ENCODE peak calls at places on chromosome 15, in nine cellular contexts. L is AG09309, G is endothelial cell of umbilical vein, M is kidney epithelial cell, D is cardiac fibroblast, T is mucosa of descending colon, H is activated B cell treated with CpG ODN at 0.5 μM for 24 hours, W is HCT116, N is ovary. R is an unnamed sample.

GRCh38 chr15:35439291-35439690 is 106.7 kb downstream of the DPH6 start:
- DNase-seq in L (peak), G (no peak), M (no peak), D (peak), T (no peak), H (no peak), W (no peak), N (no peak), R (no peak)

GRCh38 chr15:40766194-40766830 is 2.4 kb downstream of the GCHFR start:
- DNase-seq in L (no peak), G (no peak), M (no peak), D (peak), T (no peak), H (no peak), W (no peak), N (no peak), R (no peak)

GRCh38 chr15:82114660-82115059 is 68.8 kb upstream of the MEX3B start:
- DNase-seq in L (no peak), G (no peak), M (no peak), D (no peak), T (no peak), H (no peak), W (no peak), N (no peak), R (no peak)

GRCh38 chr15:91100561-91101355 is 701 bp downstream of the SV2B start:
- DNase-seq in L (no peak), G (peak), M (no peak), D (peak), T (no peak), H (no peak), W (no peak), N (no peak), R (no peak)

GRCh38 chr15:61275901-61276300 is 46.8 kb upstream of the RORA start:
- DNase-seq in L (no peak), G (no peak), M (no peak), D (no peak), T (no peak), H (no peak), W (no peak), N (no peak), R (no peak)

GRCh38 chr15:85289677-85290365 is 90.6 kb upstream of the AKAP13 start:
- DNase-seq in L (peak), G (peak), M (no peak), D (peak), T (no peak), H (no peak), W (peak), N (no peak), R (no peak)

GRCh38 chr15:101054991-101055390 is 135.8 kb downstream of the LRRK1 start:
- DNase-seq in L (no peak), G (no peak), M (no peak), D (no peak), T (no peak), H (no peak), W (no peak), N (no peak), R (no peak)

GRCh38 chr15:89361451-89362202 is 27.0 kb upstream of the POLG start:
- DNase-seq in L (peak), G (peak), M (no peak), D (peak), T (peak), H (peak), W (no peak), N (peak), R (peak)

GRCh38 chr15:101115887-101116680 is 135.8 kb downstream of the CHSY1 start:
- DNase-seq in L (no peak), G (no peak), M (no peak), D (no peak), T (no peak), H (no peak), W (no peak), N (peak), R (no peak)

GRCh38 chr15:96560246-96560895 is 229.9 kb downstream of the NR2F2 start:
- DNase-seq in L (no peak), G (no peak), M (no peak), D (peak), T (no peak), H (no peak), W (no peak), N (no peak), R (no peak)

GRCh38 chr15:66389859-66390382 is 3.2 kb downstream of the MAP2K1 start:
- DNase-seq in L (no peak), G (peak), M (no peak), D (peak), T (no peak), H (no peak), W (no peak), N (no peak), R (no peak)

GRCh38 chr15:95826831-95827230 is 503.7 kb upstream of the NR2F2 start:
- DNase-seq in L (no peak), G (no peak), M (no peak), D (no peak), T (no peak), H (no peak), W (no peak), N (no peak), R (no peak)

GRCh38 chr15:81235781-81236507 is 39.3 kb downstream of the IL16 start:
- DNase-seq in L (peak), G (peak), M (peak), D (peak), T (no peak), H (no peak), W (no peak), N (peak), R (no peak)

GRCh38 chr15:43493687-43494472 is 924 bp upstream of the TP53BP1 start:
- DNase-seq in L (no peak), G (no peak), M (no peak), D (no peak), T (no peak), H (no peak), W (no peak), N (no peak), R (no peak)

GRCh38 chr15:42549052-42549491 is 434 bp downstream of the HAUS2 start:
- DNase-seq in L (no peak), G (no peak), M (no peak), D (peak), T (no peak), H (peak), W (no peak), N (no peak), R (no peak)

GRCh38 chr15:66965201-66965900 is 100.1 kb upstream of the SMAD3 start:
- DNase-seq in L (no peak), G (no peak), M (no peak), D (no peak), T (no peak), H (no peak), W (no peak), N (no peak), R (no peak)

GRCh38 chr15:97410907-97411575 is 549.5 kb upstream of the ARRDC4 start:
- DNase-seq in L (no peak), G (no peak), M (no peak), D (no peak), T (no peak), H (no peak), W (no peak), N (no peak), R (no peak)

GRCh38 chr15:58558777-58559176 is 127.0 kb downstream of the LIPC start:
- DNase-seq in L (no peak), G (no peak), M (no peak), D (no peak), T (no peak), H (no peak), W (no peak), N (no peak), R (no peak)

GRCh38 chr15:90001683-90002427 is 731 bp downstream of the ZNF710 start:
- DNase-seq in L (no peak), G (no peak), M (no peak), D (peak), T (peak), H (peak), W (no peak), N (peak), R (peak)

GRCh38 chr15:80844011-80844732 is 65.0 kb downstream of the CEMIP start:
- DNase-seq in L (no peak), G (no peak), M (no peak), D (peak), T (no peak), H (no peak), W (no peak), N (no peak), R (no peak)

GRCh38 chr15:101613130-101614000 is 38.8 kb downstream of the TM2D3 start:
- DNase-seq in L (no peak), G (no peak), M (no peak), D (peak), T (peak), H (no peak), W (no peak), N (peak), R (peak)

GRCh38 chr15:27545494-27546255 is 553.4 kb downstream of the OCA2 start:
- DNase-seq in L (no peak), G (no peak), M (no peak), D (no peak), T (no peak), H (no peak), W (no peak), N (no peak), R (no peak)

GRCh38 chr15:33190539-33190938 is 4.0 kb downstream of the FMN1 start:
- DNase-seq in L (no peak), G (no peak), M (no peak), D (no peak), T (no peak), H (no peak), W (no peak), N (no peak), R (no peak)

GRCh38 chr15:73141216-73141900 is 89.1 kb downstream of the NEO1 start:
- DNase-seq in L (no peak), G (no peak), M (no peak), D (no peak), T (no peak), H (no peak), W (no peak), N (no peak), R (no peak)

GRCh38 chr15:70669966-70670658 is 93.2 kb downstream of the UACA start:
- DNase-seq in L (no peak), G (no peak), M (no peak), D (no peak), T (no peak), H (no peak), W (no peak), N (no peak), R (no peak)

GRCh38 chr15:99729920-99730319 is 3.3 kb downstream of the LYSMD4 start:
- DNase-seq in L (no peak), G (peak), M (no peak), D (peak), T (no peak), H (no peak), W (no peak), N (peak), R (no peak)
- TF ChIP-seq CTCF in L (peak), G (peak), M (peak), D (peak), T (no peak), H (no peak), W (peak), N (peak), R (no peak)

GRCh38 chr15:39578851-39579486 is 1.9 kb upstream of the THBS1 start:
- DNase-seq in L (peak), G (peak), M (no peak), D (no peak), T (no peak), H (no peak), W (no peak), N (no peak), R (no peak)
- TF ChIP-seq CTCF in L (peak), G (peak), M (peak), D (peak), T (no peak), H (no peak), W (no peak), N (no peak), R (no peak)

DNA sequence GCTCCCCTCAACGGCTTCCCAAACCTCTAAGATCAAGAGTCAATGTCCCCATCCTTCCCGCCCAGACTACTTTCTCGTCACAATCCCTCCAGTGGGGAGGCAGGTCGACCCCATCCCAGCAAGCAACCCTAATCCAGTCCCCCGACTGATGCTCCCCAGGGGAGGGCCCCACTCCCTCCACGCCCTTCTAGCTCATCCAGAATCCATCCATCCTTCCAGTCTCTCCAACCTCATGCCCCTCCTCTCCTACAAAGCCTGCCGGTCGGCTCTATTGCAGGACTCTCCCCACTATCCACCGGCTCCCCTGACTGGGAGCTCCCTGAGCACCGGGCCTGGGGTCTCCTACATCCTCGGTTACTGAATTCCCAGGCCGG is 1.3 kb downstream of the ADAMTS7 start:
- DNase-seq in L (no peak), G (no peak), M (no peak), D (no peak), T (no peak), H (no peak), W (no peak), N (no peak), R (no peak)
- TF ChIP-seq CTCF in L (no peak), G (no peak), M (no peak), D (no peak), T (no peak), H (no peak), W (no peak), N (no peak), R (no peak)

DNA sequence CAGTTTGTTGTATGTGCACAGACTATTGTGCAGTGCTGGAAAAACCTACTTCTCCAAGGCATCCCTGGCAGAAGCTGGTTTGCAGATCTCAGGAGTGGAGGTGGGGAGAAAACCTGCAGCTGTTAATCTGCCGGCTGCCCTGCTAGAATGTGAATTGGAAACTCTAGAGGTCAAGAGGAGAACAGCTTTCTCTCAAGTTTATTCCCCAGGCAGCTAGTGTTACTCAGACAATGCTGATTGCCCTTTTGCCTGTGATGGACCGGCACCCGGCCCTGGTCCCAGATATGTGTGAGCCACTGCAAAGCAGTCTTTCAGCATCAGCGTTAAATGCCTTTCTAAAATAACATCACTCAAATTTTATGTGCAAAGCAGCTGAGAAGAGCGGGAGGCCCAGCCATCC is 129.7 kb upstream of the TPM1 start:
- DNase-seq in L (no peak), G (no peak), M (no peak), D (no peak), T (no peak), H (no peak), W (no peak), N (no peak), R (no peak)
- TF ChIP-seq CTCF in L (no peak), G (no peak), M (peak), D (no peak), T (no peak), H (no peak), W (no peak), N (no peak), R (no peak)

GRCh38 chr15:50435772-50436171 is 11.6 kb downstream of the USP8 start:
- DNase-seq in L (no peak), G (no peak), M (no peak), D (no peak), T (no peak), H (no peak), W (no peak), N (no peak), R (no peak)
- TF ChIP-seq CTCF in L (no peak), G (no peak), M (no peak), D (no peak), T (no peak), H (no peak), W (no peak), N (no peak), R (no peak)

GRCh38 chr15:92831459-92832229 is 68.5 kb upstream of the CHD2 start:
- DNase-seq in L (peak), G (peak), M (peak), D (peak), T (peak), H (peak), W (peak), N (peak), R (peak)
- TF ChIP-seq CTCF in L (no peak), G (no peak), M (no peak), D (no peak), T (no peak), H (no peak), W (no peak), N (no peak), R (no peak)

DNA sequence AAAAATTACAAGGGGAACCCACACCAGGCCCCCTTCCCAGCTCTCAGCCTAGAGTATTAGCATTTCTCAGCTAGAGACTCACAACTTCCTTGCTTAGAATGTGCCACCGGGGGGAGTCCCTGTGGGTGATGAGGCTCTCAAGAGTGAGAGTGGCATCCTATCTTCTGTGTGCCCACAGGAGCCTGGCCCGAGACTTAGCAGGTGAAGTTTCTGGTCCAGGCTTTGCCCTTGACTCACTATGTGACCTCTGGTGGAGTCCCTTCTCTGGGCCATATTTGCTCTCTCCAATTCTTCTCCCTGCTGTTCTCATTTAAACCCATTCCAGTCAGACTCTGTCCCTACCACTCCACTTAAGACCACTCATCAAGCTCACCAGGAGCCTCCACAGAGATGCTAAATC is 18.1 kb downstream of the CLK3 start:
- DNase-seq in L (no peak), G (no peak), M (no peak), D (no peak), T (no peak), H (no peak), W (no peak), N (no peak), R (no peak)
- TF ChIP-seq CTCF in L (no peak), G (no peak), M (no peak), D (no peak), T (no peak), H (no peak), W (peak), N (no peak), R (no peak)

GRCh38 chr15:55564347-55565145 is 23.6 kb downstream of the PYGO1 start:
- DNase-seq in L (no peak), G (no peak), M (no peak), D (no peak), T (no peak), H (no peak), W (no peak), N (no peak), R (no peak)
- TF ChIP-seq CTCF in L (no peak), G (no peak), M (no peak), D (peak), T (no peak), H (no peak), W (peak), N (no peak), R (no peak)

GRCh38 chr15:56772868-56773639 is 39.7 kb upstream of the ZNF280D start:
- DNase-seq in L (no peak), G (no peak), M (no peak), D (peak), T (no peak), H (no peak), W (no peak), N (no peak), R (no peak)

GRCh38 chr15:56774356-56774755 is 41.0 kb upstream of the ZNF280D start:
- DNase-seq in L (no peak), G (no peak), M (no peak), D (no peak), T (no peak), H (no peak), W (no peak), N (no peak), R (no peak)

GRCh38 chr15:56778761-56779160 is 45.5 kb upstream of the ZNF280D start:
- DNase-seq in L (no peak), G (no peak), M (no peak), D (no peak), T (no peak), H (no peak), W (no peak), N (no peak), R (no peak)

GRCh38 chr15:56776839-56777238 is 43.5 kb upstream of the ZNF280D start:
- DNase-seq in L (no peak), G (no peak), M (no peak), D (no peak), T (no peak), H (no peak), W (no peak), N (no peak), R (no peak)

GRCh38 chr15:56775632-56776031 is 42.3 kb upstream of the ZNF280D start:
- DNase-seq in L (no peak), G (peak), M (no peak), D (no peak), T (no peak), H (no peak), W (no peak), N (no peak), R (no peak)
- TF ChIP-seq CTCF in L (no peak), G (no peak), M (no peak), D (no peak), T (no peak), H (no peak), W (no peak), N (no peak), R (no peak)